ENCODE peak calls at places on chromosomes 4 and X, in eight cellular contexts. A is left ventricle myocardium inferior, T is mucosa of descending colon, R is BE2C, Z is type B pancreatic cell, P is tibial nerve, X is neural crest cell, F is AG10803. O is an unnamed sample.

GRCh38 chr4:123116412-123116811 is 194.0 kb upstream of the NUDT6 start:
- DNase-seq in A (no peak), T (no peak), R (no peak), Z (no peak), P (no peak), X (no peak), F (no peak), O (peak)

GRCh38 chr4:184612089-184612488 is 37.2 kb downstream of the CASP3 start:
- DNase-seq in A (no peak), T (no peak), R (no peak), Z (no peak), P (no peak), X (no peak), F (no peak), O (no peak)

GRCh38 chrX:44093431-44093830 is 120.2 kb upstream of the NDP start:
- DNase-seq in A (no peak), T (no peak), R (no peak), Z (no peak), P (no peak), X (no peak), F (no peak), O (no peak)

GRCh38 chrX:47187106-47187677 is 6.4 kb upstream of the UBA1 start:
- DNase-seq in A (no peak), T (no peak), R (no peak), Z (no peak), P (no peak), X (no peak), F (no peak), O (no peak)

GRCh38 chr4:66252291-66252690 is 582.0 kb upstream of the EPHA5 start:
- DNase-seq in A (no peak), T (no peak), R (no peak), Z (no peak), P (no peak), X (no peak), F (no peak), O (no peak)

GRCh38 chrX:10628906-10629305 is 8.5 kb upstream of the MID1 start:
- DNase-seq in A (no peak), T (no peak), R (no peak), Z (no peak), P (no peak), X (no peak), F (no peak), O (no peak)

GRCh38 chrX:70433848-70434351 is 10.7 kb upstream of the DLG3 start:
- DNase-seq in A (peak), T (peak), R (peak), Z (no peak), P (peak), X (peak), F (peak), O (peak)

GRCh38 chr4:95507147-95507546 is 41.6 kb downstream of the UNC5C start:
- DNase-seq in A (no peak), T (no peak), R (no peak), Z (no peak), P (no peak), X (no peak), F (no peak), O (peak)

GRCh38 chrX:131816551-131817136 is 206.5 kb upstream of the STK26 start:
- DNase-seq in A (no peak), T (no peak), R (no peak), Z (no peak), P (peak), X (no peak), F (peak), O (peak)

GRCh38 chr4:180827193-180827592 is 1416.0 kb upstream of the TENM3 start:
- DNase-seq in A (no peak), T (no peak), R (no peak), Z (no peak), P (no peak), X (no peak), F (peak), O (peak)

GRCh38 chr4:41029098-41029497 is 185.2 kb downstream of the APBB2 start:
- DNase-seq in A (no peak), T (no peak), R (no peak), Z (no peak), P (no peak), X (no peak), F (no peak), O (no peak)

GRCh38 chr4:2817701-2818350 is 24.9 kb downstream of the SH3BP2 start:
- DNase-seq in A (no peak), T (peak), R (peak), Z (no peak), P (no peak), X (no peak), F (no peak), O (no peak)

GRCh38 chr4:123826896-123827295 is 430.3 kb downstream of the SPRY1 start:
- DNase-seq in A (no peak), T (no peak), R (no peak), Z (no peak), P (no peak), X (no peak), F (peak), O (peak)

GRCh38 chrX:17584248-17584681 is 153.0 kb upstream of the SCML1 start:
- DNase-seq in A (no peak), T (no peak), R (no peak), Z (no peak), P (no peak), X (no peak), F (peak), O (no peak)

GRCh38 chr4:48490680-48491513 is 845 bp downstream of the ZAR1 start:
- DNase-seq in A (no peak), T (peak), R (no peak), Z (no peak), P (no peak), X (no peak), F (no peak), O (no peak)

GRCh38 chrX:115948018-115948923 is 222.3 kb upstream of the AGTR2 start:
- DNase-seq in A (no peak), T (no peak), R (peak), Z (no peak), P (no peak), X (no peak), F (no peak), O (no peak)

GRCh38 chr4:159003420-159004253 is 99.2 kb upstream of the RAPGEF2 start:
- DNase-seq in A (no peak), T (no peak), R (no peak), Z (no peak), P (no peak), X (no peak), F (no peak), O (no peak)

GRCh38 chr4:37812713-37813112 is 13.8 kb upstream of the PGM2 start:
- DNase-seq in A (no peak), T (no peak), R (no peak), Z (no peak), P (no peak), X (no peak), F (peak), O (peak)

GRCh38 chrX:104922206-104922621 is 298.3 kb downstream of the TEX13A start:
- DNase-seq in A (peak), T (no peak), R (peak), Z (peak), P (peak), X (peak), F (peak), O (peak)

GRCh38 chr4:40246938-40247337 is 50.1 kb downstream of the RHOH start:
- DNase-seq in A (no peak), T (no peak), R (no peak), Z (no peak), P (no peak), X (no peak), F (no peak), O (no peak)

GRCh38 chrX:134632386-134632785 is 25.9 kb downstream of the PLAC1 start:
- DNase-seq in A (no peak), T (no peak), R (no peak), Z (no peak), P (no peak), X (no peak), F (no peak), O (peak)

GRCh38 chr4:93184093-93184492 is 644.5 kb upstream of the ATOH1 start:
- DNase-seq in A (no peak), T (no peak), R (no peak), Z (no peak), P (no peak), X (no peak), F (no peak), O (no peak)

GRCh38 chr4:55503164-55503563 is 43.5 kb downstream of the CLOCK start:
- DNase-seq in A (no peak), T (no peak), R (no peak), Z (no peak), P (no peak), X (no peak), F (peak), O (peak)

GRCh38 chr4:85756938-85757337 is 282.0 kb downstream of the ARHGAP24 start:
- DNase-seq in A (no peak), T (no peak), R (peak), Z (no peak), P (no peak), X (no peak), F (peak), O (peak)

GRCh38 chr4:108854781-108855180 is 91.9 kb upstream of the ETNPPL start:
- DNase-seq in A (no peak), T (no peak), R (no peak), Z (no peak), P (no peak), X (no peak), F (peak), O (no peak)

GRCh38 chrX:24561121-24561520 is 86.0 kb downstream of the PCYT1B start:
- DNase-seq in A (no peak), T (no peak), R (no peak), Z (no peak), P (no peak), X (no peak), F (peak), O (peak)

GRCh38 chrX:45329217-45329616 is 128.5 kb upstream of the DIPK2B start:
- DNase-seq in A (no peak), T (no peak), R (no peak), Z (no peak), P (no peak), X (no peak), F (peak), O (no peak)

GRCh38 chr4:72319596-72319995 is 249.4 kb downstream of the ADAMTS3 start:
- DNase-seq in A (no peak), T (no peak), R (no peak), Z (no peak), P (no peak), X (no peak), F (peak), O (peak)

GRCh38 chr4:95293014-95293413 is 255.8 kb downstream of the UNC5C start:
- DNase-seq in A (no peak), T (no peak), R (no peak), Z (no peak), P (no peak), X (no peak), F (no peak), O (peak)

GRCh38 chr4:185656467-185656890 is 121.2 kb upstream of the PDLIM3 start:
- DNase-seq in A (peak), T (no peak), R (no peak), Z (no peak), P (peak), X (no peak), F (peak), O (peak)

GRCh38 chr4:121693450-121693849 is 3.3 kb downstream of the ANXA5 start:
- DNase-seq in A (no peak), T (no peak), R (no peak), Z (no peak), P (no peak), X (no peak), F (no peak), O (no peak)

GRCh38 chr4:160375746-160376452 is 1273.0 kb downstream of the RAPGEF2 start:
- DNase-seq in A (no peak), T (no peak), R (no peak), Z (no peak), P (no peak), X (no peak), F (no peak), O (no peak)

GRCh38 chr4:27666943-27667342 is 806.3 kb downstream of the STIM2 start:
- DNase-seq in A (no peak), T (no peak), R (no peak), Z (no peak), P (no peak), X (no peak), F (no peak), O (peak)

GRCh38 chr4:54005475-54005874 is 58.9 kb downstream of the CHIC2 start:
- DNase-seq in A (no peak), T (no peak), R (no peak), Z (no peak), P (no peak), X (no peak), F (peak), O (peak)

GRCh38 chr4:96593422-96593821 is 753.5 kb downstream of the PDHA2 start:
- DNase-seq in A (no peak), T (no peak), R (no peak), Z (no peak), P (no peak), X (no peak), F (no peak), O (no peak)

GRCh38 chrX:11437642-11438379 is 144.6 kb downstream of the AMELX start:
- DNase-seq in A (peak), T (no peak), R (no peak), Z (no peak), P (no peak), X (no peak), F (peak), O (peak)

GRCh38 chrX:153968754-153969124 is 2.9 kb downstream of the HCFC1 start:
- DNase-seq in A (no peak), T (no peak), R (peak), Z (no peak), P (no peak), X (no peak), F (no peak), O (no peak)
- TF ChIP-seq CTCF in A (no peak), T (no peak), R (peak), Z (no peak), P (no peak), X (no peak), F (peak), O (no peak)

GRCh38 chr4:31383767-31384166 is 663.6 kb downstream of the PCDH7 start:
- DNase-seq in A (no peak), T (no peak), R (no peak), Z (no peak), P (no peak), X (no peak), F (no peak), O (no peak)

GRCh38 chr4:31375936-31376335 is 655.8 kb downstream of the PCDH7 start:
- DNase-seq in A (no peak), T (no peak), R (no peak), Z (no peak), P (no peak), X (no peak), F (no peak), O (no peak)

DNA sequence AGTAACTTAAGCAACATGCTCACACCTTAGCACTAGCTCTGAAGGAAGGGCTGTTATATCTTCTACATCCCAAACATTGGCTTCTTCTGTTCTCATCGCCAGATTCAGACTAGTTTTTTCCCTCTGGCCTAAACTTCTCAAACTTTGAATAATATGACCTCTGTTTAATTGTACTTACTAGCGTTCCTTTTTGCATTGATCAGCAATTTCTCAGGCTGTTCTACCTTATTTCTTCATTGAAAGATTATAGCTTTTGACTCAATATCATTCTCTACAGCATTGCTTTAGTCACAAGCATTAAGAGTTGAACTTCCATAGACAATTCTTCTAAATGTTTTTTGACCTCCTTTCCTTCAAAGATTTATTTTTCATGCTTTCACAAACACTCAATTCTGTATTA is 659.2 kb downstream of the PCDH7 start:
- DNase-seq in A (no peak), T (no peak), R (no peak), Z (no peak), P (no peak), X (no peak), F (no peak), O (no peak)
- TF ChIP-seq CTCF in A (no peak), T (no peak), R (no peak), Z (no peak), P (no peak), X (no peak), F (no peak), O (no peak)

DNA sequence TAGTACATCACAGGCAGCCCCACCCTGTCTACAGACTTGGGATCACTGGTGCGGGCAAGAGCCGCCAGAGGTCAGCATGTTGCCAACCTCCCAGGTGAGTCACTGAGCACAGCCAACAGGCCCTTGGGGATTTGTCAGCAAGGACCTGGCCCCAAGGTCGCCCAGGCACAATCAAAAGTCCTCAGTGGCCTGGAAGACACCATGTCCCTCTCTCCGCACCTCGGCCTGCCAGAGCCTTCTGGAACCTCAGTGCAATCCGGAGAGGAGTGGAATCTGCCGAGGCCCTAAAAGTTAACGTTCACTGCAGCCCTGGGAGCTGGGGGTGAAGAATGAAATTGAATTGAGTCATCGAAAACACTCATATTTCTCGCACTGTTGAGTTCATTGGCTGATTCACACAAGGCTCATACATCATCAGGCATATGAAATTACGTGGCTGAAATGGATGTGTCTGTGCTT is 74.3 kb downstream of the WFS1 start:
- DNase-seq in A (no peak), T (peak), R (no peak), Z (no peak), P (no peak), X (no peak), F (peak), O (no peak)
- TF ChIP-seq CTCF in A (no peak), T (no peak), R (peak), Z (no peak), P (no peak), X (no peak), F (peak), O (no peak)

GRCh38 chr4:104449537-104449936 is 45.2 kb downstream of the CXXC4 start:
- DNase-seq in A (no peak), T (no peak), R (no peak), Z (no peak), P (no peak), X (no peak), F (no peak), O (no peak)

GRCh38 chr4:104447346-104447745 is 47.3 kb downstream of the CXXC4 start:
- DNase-seq in A (no peak), T (no peak), R (no peak), Z (no peak), P (no peak), X (no peak), F (no peak), O (peak)

GRCh38 chr4:104446431-104446925 is 48.2 kb downstream of the CXXC4 start:
- DNase-seq in A (no peak), T (no peak), R (no peak), Z (no peak), P (no peak), X (no peak), F (no peak), O (no peak)

GRCh38 chr4:104457308-104457981 is 37.2 kb downstream of the CXXC4 start:
- DNase-seq in A (no peak), T (no peak), R (no peak), Z (no peak), P (no peak), X (no peak), F (no peak), O (no peak)

DNA sequence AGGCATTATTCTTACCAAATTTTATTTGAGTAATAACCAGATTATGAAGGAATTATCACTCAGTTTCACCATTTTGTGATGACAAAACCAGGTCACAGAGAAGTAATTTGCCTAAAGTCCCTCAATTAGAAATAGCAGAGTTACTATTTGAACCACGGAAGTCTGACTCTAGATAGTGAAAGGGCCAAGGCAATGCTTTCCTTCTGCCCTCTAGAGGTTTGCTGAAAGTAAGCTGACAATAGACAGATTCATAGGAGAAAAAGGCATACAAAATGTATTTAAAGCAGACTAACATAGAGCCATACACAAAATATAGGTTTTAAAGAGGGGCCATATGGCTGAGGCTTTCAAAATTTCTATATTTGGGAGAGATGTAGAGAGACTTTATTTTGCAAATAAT is 43.1 kb downstream of the CXXC4 start:
- DNase-seq in A (no peak), T (no peak), R (no peak), Z (no peak), P (no peak), X (no peak), F (no peak), O (no peak)
- TF ChIP-seq CTCF in A (peak), T (no peak), R (peak), Z (peak), P (peak), X (peak), F (no peak), O (peak)

GRCh38 chr4:87274327-87274726 is 48.4 kb downstream of the HSD17B13 start:
- DNase-seq in A (no peak), T (no peak), R (no peak), Z (no peak), P (no peak), X (no peak), F (no peak), O (no peak)

GRCh38 chr4:87266986-87267385 is 46.6 kb upstream of the KLHL8 start:
- DNase-seq in A (no peak), T (no peak), R (no peak), Z (no peak), P (no peak), X (no peak), F (no peak), O (no peak)

GRCh38 chr4:87270825-87271224 is 50.4 kb upstream of the KLHL8 start:
- DNase-seq in A (no peak), T (no peak), R (no peak), Z (no peak), P (no peak), X (no peak), F (no peak), O (no peak)

GRCh38 chr4:87268401-87268800 is 48.0 kb upstream of the KLHL8 start:
- DNase-seq in A (no peak), T (no peak), R (no peak), Z (no peak), P (no peak), X (no peak), F (no peak), O (no peak)

GRCh38 chr4:87270144-87270543 is 49.7 kb upstream of the KLHL8 start:
- DNase-seq in A (no peak), T (no peak), R (peak), Z (no peak), P (no peak), X (peak), F (peak), O (peak)
- TF ChIP-seq CTCF in A (peak), T (no peak), R (peak), Z (peak), P (peak), X (peak), F (peak), O (peak)

GRCh38 chr4:6542951-6543350 is 32.0 kb upstream of the MAN2B2 start:
- DNase-seq in A (no peak), T (peak), R (no peak), Z (no peak), P (no peak), X (no peak), F (no peak), O (no peak)
- TF ChIP-seq CTCF in A (no peak), T (no peak), R (no peak), Z (no peak), P (no peak), X (no peak), F (no peak), O (no peak)